ENCODE peak calls at places on chromosomes 5 and 9, in five cellular contexts. K is NT2/D1, P is upper lobe of right lung, R is EL, Q is heart left ventricle. M is an unnamed sample.

GRCh38 chr5:135996611-135997010 is 32.2 kb upstream of the TGFBI start:
- DNase-seq in R (peak; percentile 72), K (no peak), Q (no peak), P (no peak), M (no peak)

GRCh38 chr5:74336286-74336685 is 304.2 kb downstream of the ENC1 start:
- DNase-seq in R (no peak), P (no peak), K (no peak), Q (no peak), M (no peak)

GRCh38 chr5:139658501-139658927 is 10.4 kb downstream of the CXXC5 start:
- DNase-seq in P (peak; percentile 77), R (peak; percentile 36), Q (peak; percentile 59), K (no peak), M (no peak)

GRCh38 chr9:80125731-80126264 is 554.0 kb downstream of the TLE4 start:
- DNase-seq in R (peak; percentile 11), P (no peak), K (no peak), Q (no peak), M (no peak)

GRCh38 chr9:109962215-109962614 is 182.2 kb downstream of the PALM2AKAP2 start:
- DNase-seq in Q (no peak), R (no peak), K (no peak), P (no peak), M (no peak)

GRCh38 chr5:142826741-142827492 is 56.7 kb downstream of the ARHGAP26 start:
- DNase-seq in K (no peak), P (no peak), Q (no peak), R (peak; percentile 85), M (peak; percentile 17)

GRCh38 chr5:97231025-97231636 is 48.1 kb upstream of the RIOK2 start:
- DNase-seq in R (peak; percentile 76), Q (no peak), K (peak; percentile 25), P (no peak), M (peak; percentile 19)

GRCh38 chr5:15966651-15967050 is 212.9 kb downstream of the MARCHF11 start:
- DNase-seq in Q (no peak), P (no peak), K (no peak), R (no peak), M (no peak)

GRCh38 chr9:80163889-80164288 is 592.1 kb downstream of the TLE4 start:
- DNase-seq in Q (no peak), K (no peak), R (no peak), P (no peak), M (no peak)

GRCh38 chr5:105817906-105818305 is 1852.8 kb downstream of the EFNA5 start:
- DNase-seq in K (no peak), Q (no peak), P (no peak), R (no peak), M (no peak)

GRCh38 chr5:76766746-76767145 is 50.8 kb downstream of the F2R start:
- DNase-seq in K (no peak), R (peak; percentile 46), P (no peak), Q (no peak), M (no peak)

GRCh38 chr5:156865427-156865826 is 15.3 kb downstream of the PPP1R2B start:
- DNase-seq in P (no peak), K (no peak), R (no peak), Q (no peak), M (no peak)

GRCh38 chr5:36948041-36948440 is 71.5 kb downstream of the NIPBL start:
- DNase-seq in Q (no peak), K (no peak), R (peak; percentile 88), P (no peak), M (no peak)

GRCh38 chr5:150411245-150411979 is 1.3 kb downstream of the CD74 start:
- DNase-seq in P (peak; percentile 81), K (no peak), Q (peak; percentile 69), R (no peak), M (peak; percentile 71)

GRCh38 chr9:14198049-14198448 is 115.9 kb downstream of the NFIB start:
- DNase-seq in R (no peak), Q (no peak), K (no peak), P (no peak), M (no peak)

GRCh38 chr5:173567548-173567947 is 48.9 kb downstream of the BOD1 start:
- DNase-seq in P (no peak), R (peak; percentile 78), Q (no peak), K (no peak), M (no peak)

GRCh38 chr9:91211414-91211813 is 150.3 kb downstream of the AUH start:
- DNase-seq in K (no peak), P (no peak), Q (no peak), R (no peak), M (no peak)

M was measured in T-cell.